ENCODE peak calls at places on chromosome 11, in seven cellular contexts. Y, U, S, N, H, R and W are unnamed samples.

GRCh38 chr11:78374917-78375316 is 42.7 kb downstream of the GAB2 start:
- DNase-seq in Y (no peak), U (no peak), S (no peak), N (no peak), H (no peak), R (no peak), W (no peak)

GRCh38 chr11:124643042-124643604 is 20.5 kb downstream of the TBRG1 start:
- DNase-seq in Y (no peak), U (no peak), S (no peak), N (no peak), H (no peak), R (no peak), W (no peak)

GRCh38 chr11:112634551-112634950 is 326.7 kb upstream of the NCAM1 start:
- DNase-seq in Y (no peak), U (no peak), S (no peak), N (no peak), H (no peak), R (no peak), W (no peak)

GRCh38 chr11:96132437-96132836 is 208.5 kb upstream of the MTMR2 start:
- DNase-seq in Y (no peak), U (no peak), S (no peak), N (no peak), H (no peak), R (no peak), W (no peak)

GRCh38 chr11:130325691-130326090 is 11.0 kb upstream of the ZBTB44 start:
- DNase-seq in Y (no peak), U (no peak), S (no peak), N (no peak), H (no peak), R (no peak), W (no peak)

GRCh38 chr11:100827934-100828661 is 141.0 kb downstream of the ARHGAP42 start:
- DNase-seq in Y (no peak), U (no peak), S (peak; percentile 97), N (no peak), H (no peak), R (peak; percentile 4), W (no peak)

GRCh38 chr11:8018742-8019631 is 31.9 kb downstream of the EIF3F start:
- DNase-seq in Y (no peak), U (peak; percentile 65), S (peak; percentile 46), N (peak; percentile 71), H (peak; percentile 74), R (no peak), W (peak; percentile 71)

GRCh38 chr11:77191823-77192495 is 63.9 kb downstream of the MYO7A start:
- DNase-seq in Y (no peak), U (peak; percentile 54), S (peak; percentile 54), N (peak; percentile 86), H (peak; percentile 77), R (peak; percentile 68), W (peak; percentile 83)

GRCh38 chr11:120324932-120325810 is at the start of gene TLCD5:
- DNase-seq in Y (no peak), U (peak; percentile 90), S (peak; percentile 69), N (peak; percentile 84), H (no peak), R (no peak), W (peak; percentile 65)

GRCh38 chr11:126405374-126405773 is 49.9 kb downstream of the ST3GAL4 start:
- DNase-seq in Y (no peak), U (no peak), S (no peak), N (no peak), H (peak; percentile 67), R (no peak), W (peak; percentile 79)

GRCh38 chr11:101436511-101437142 is 147.2 kb downstream of the TRPC6 start:
- DNase-seq in Y (no peak), U (peak; percentile 64), S (peak; percentile 31), N (no peak), H (peak; percentile 46), R (peak; percentile 3), W (peak; percentile 69)

GRCh38 chr11:13378316-13378715 is 84.7 kb downstream of the BTBD10 start:
- DNase-seq in Y (no peak), U (no peak), S (no peak), N (no peak), H (no peak), R (no peak), W (no peak)

GRCh38 chr11:57406337-57406904 is 16.0 kb upstream of the PRG2 start:
- DNase-seq in Y (no peak), U (no peak), S (peak; percentile 32), N (no peak), H (no peak), R (no peak), W (no peak)

GRCh38 chr11:117020287-117020686 is 77.9 kb downstream of the SIK3 start:
- DNase-seq in Y (no peak), U (no peak), S (no peak), N (no peak), H (no peak), R (no peak), W (peak; percentile 51)

GRCh38 chr11:30879322-30880020 is 293.3 kb upstream of the MPPED2 start:
- DNase-seq in Y (no peak), U (no peak), S (no peak), N (no peak), H (no peak), R (no peak), W (peak; percentile 43)

GRCh38 chr11:67558084-67558772 is 25.4 kb upstream of the GSTP1 start:
- DNase-seq in Y (no peak), U (no peak), S (no peak), N (peak; percentile 84), H (no peak), R (no peak), W (peak; percentile 77)

GRCh38 chr11:92829671-92830070 is 139.8 kb upstream of the MTNR1B start:
- DNase-seq in Y (no peak), U (no peak), S (no peak), N (no peak), H (no peak), R (no peak), W (no peak)

GRCh38 chr11:116579857-116580727 is 192.7 kb downstream of the BUD13 start:
- DNase-seq in Y (no peak), U (peak; percentile 35), S (no peak), N (no peak), H (no peak), R (no peak), W (no peak)

GRCh38 chr11:79321282-79321681 is 119.5 kb downstream of the TENM4 start:
- DNase-seq in Y (no peak), U (no peak), S (peak; percentile 10), N (no peak), H (no peak), R (no peak), W (no peak)

GRCh38 chr11:110161061-110161460 is 67.9 kb downstream of the ZC3H12C start:
- DNase-seq in Y (no peak), U (no peak), S (no peak), N (no peak), H (no peak), R (no peak), W (no peak)

GRCh38 chr11:44315947-44316387 is 6.0 kb upstream of the ALX4 start:
- DNase-seq in Y (no peak), U (peak; percentile 43), S (no peak), N (peak; percentile 58), H (no peak), R (no peak), W (no peak)

GRCh38 chr11:128886401-128887119 is 4.6 kb upstream of the KCNJ5 start:
- DNase-seq in Y (no peak), U (no peak), S (no peak), N (no peak), H (no peak), R (no peak), W (no peak)

GRCh38 chr11:24585192-24585591 is 88.3 kb downstream of the LUZP2 start:
- DNase-seq in Y (no peak), U (no peak), S (peak; percentile 8), N (no peak), H (no peak), R (no peak), W (no peak)

GRCh38 chr11:29019960-29020683 is 911.9 kb downstream of the METTL15 start:
- DNase-seq in Y (no peak), U (peak; percentile 35), S (peak; percentile 79), N (no peak), H (no peak), R (no peak), W (no peak)